ENCODE peak calls at places on chromosome 18, in nine cellular contexts. One of them, this sample, is unnamed. For H3K4me1, the result is how much of the 10 kb centered on the place peaks cover.

GRCh38 chr18:43422483-43422882 is 145.2 kb upstream of the SYT4 start:
- DNase-seq in A549: peak
- DNase-seq in heart right ventricle: no peak
- DNase-seq in GM23338: peak
- DNase-seq in right lobe of liver: no peak
- DNase-seq in HCT116: no peak
- DNase-seq in PC-9: no peak
- DNase-seq in Peyer's patch: no peak
- DNase-seq in neural progenitor cell: peak
- DNase-seq in this sample: no peak

GRCh38 chr18:58432050-58432727 is 196.7 kb downstream of the ALPK2 start:
- DNase-seq in A549: no peak
- DNase-seq in heart right ventricle: no peak
- DNase-seq in GM23338: no peak
- DNase-seq in right lobe of liver: no peak
- DNase-seq in HCT116: no peak
- DNase-seq in PC-9: no peak
- DNase-seq in Peyer's patch: no peak
- DNase-seq in neural progenitor cell: no peak
- DNase-seq in this sample: no peak

GRCh38 chr18:68676913-68677312 is 38.0 kb downstream of the TMX3 start:
- DNase-seq in A549: no peak
- DNase-seq in heart right ventricle: no peak
- DNase-seq in GM23338: no peak
- DNase-seq in right lobe of liver: no peak
- DNase-seq in HCT116: no peak
- DNase-seq in PC-9: no peak
- DNase-seq in Peyer's patch: no peak
- DNase-seq in neural progenitor cell: no peak
- DNase-seq in this sample: no peak

GRCh38 chr18:41721103-41721502 is 233.9 kb upstream of the PIK3C3 start:
- DNase-seq in A549: no peak
- DNase-seq in heart right ventricle: no peak
- DNase-seq in GM23338: no peak
- DNase-seq in right lobe of liver: no peak
- DNase-seq in HCT116: no peak
- DNase-seq in PC-9: no peak
- DNase-seq in Peyer's patch: no peak
- DNase-seq in neural progenitor cell: peak
- DNase-seq in this sample: no peak

GRCh38 chr18:7305416-7305815 is 74.5 kb downstream of the LRRC30 start:
- DNase-seq in A549: no peak
- DNase-seq in heart right ventricle: no peak
- DNase-seq in GM23338: no peak
- DNase-seq in right lobe of liver: no peak
- DNase-seq in HCT116: no peak
- DNase-seq in PC-9: no peak
- DNase-seq in Peyer's patch: no peak
- DNase-seq in neural progenitor cell: no peak
- DNase-seq in this sample: no peak

GRCh38 chr18:43661570-43661969 is 384.3 kb upstream of the SYT4 start:
- DNase-seq in A549: peak
- DNase-seq in heart right ventricle: no peak
- DNase-seq in GM23338: peak
- DNase-seq in right lobe of liver: no peak
- DNase-seq in HCT116: no peak
- DNase-seq in PC-9: peak
- DNase-seq in Peyer's patch: no peak
- DNase-seq in neural progenitor cell: peak
- DNase-seq in this sample: no peak

GRCh38 chr18:75223687-75224347 is 13.2 kb downstream of the TSHZ1 start:
- DNase-seq in A549: no peak
- DNase-seq in heart right ventricle: no peak
- DNase-seq in GM23338: no peak
- DNase-seq in right lobe of liver: no peak
- DNase-seq in HCT116: no peak
- DNase-seq in PC-9: no peak
- DNase-seq in Peyer's patch: no peak
- DNase-seq in neural progenitor cell: no peak
- DNase-seq in this sample: no peak

GRCh38 chr18:57048351-57048750 is 98.5 kb upstream of the BOD1L2 start:
- DNase-seq in A549: no peak
- DNase-seq in heart right ventricle: no peak
- DNase-seq in GM23338: peak
- DNase-seq in right lobe of liver: no peak
- DNase-seq in HCT116: no peak
- DNase-seq in PC-9: no peak
- DNase-seq in Peyer's patch: no peak
- DNase-seq in neural progenitor cell: no peak
- DNase-seq in this sample: no peak

GRCh38 chr18:43570593-43570992 is 293.3 kb upstream of the SYT4 start:
- DNase-seq in A549: no peak
- DNase-seq in heart right ventricle: no peak
- DNase-seq in GM23338: peak
- DNase-seq in right lobe of liver: no peak
- DNase-seq in HCT116: no peak
- DNase-seq in PC-9: no peak
- DNase-seq in Peyer's patch: no peak
- DNase-seq in neural progenitor cell: no peak
- DNase-seq in this sample: no peak

GRCh38 chr18:58785171-58785805 is 79.4 kb upstream of the ZNF532 start:
- DNase-seq in A549: peak
- DNase-seq in heart right ventricle: no peak
- DNase-seq in GM23338: no peak
- DNase-seq in right lobe of liver: no peak
- DNase-seq in HCT116: peak
- DNase-seq in PC-9: peak
- DNase-seq in Peyer's patch: no peak
- DNase-seq in neural progenitor cell: no peak
- DNase-seq in this sample: no peak

GRCh38 chr18:46856975-46857374 is 60.3 kb downstream of the PIAS2 start:
- DNase-seq in A549: no peak
- DNase-seq in heart right ventricle: no peak
- DNase-seq in GM23338: no peak
- DNase-seq in right lobe of liver: no peak
- DNase-seq in HCT116: peak
- DNase-seq in PC-9: no peak
- DNase-seq in Peyer's patch: no peak
- DNase-seq in neural progenitor cell: no peak
- DNase-seq in this sample: no peak

GRCh38 chr18:35489913-35490490 is 7.8 kb downstream of the INO80C start:
- DNase-seq in A549: no peak
- DNase-seq in heart right ventricle: peak
- DNase-seq in GM23338: no peak
- DNase-seq in right lobe of liver: no peak
- DNase-seq in HCT116: no peak
- DNase-seq in PC-9: no peak
- DNase-seq in Peyer's patch: no peak
- DNase-seq in neural progenitor cell: no peak
- DNase-seq in this sample: no peak

GRCh38 chr18:35495821-35496368 is 1.9 kb downstream of the INO80C start:
- DNase-seq in A549: no peak
- DNase-seq in heart right ventricle: no peak
- DNase-seq in GM23338: no peak
- DNase-seq in right lobe of liver: no peak
- DNase-seq in HCT116: no peak
- DNase-seq in PC-9: no peak
- DNase-seq in Peyer's patch: no peak
- DNase-seq in neural progenitor cell: no peak
- DNase-seq in this sample: no peak

GRCh38 chr18:35491689-35492077 is 6.1 kb downstream of the INO80C start:
- DNase-seq in A549: no peak
- DNase-seq in heart right ventricle: no peak
- DNase-seq in GM23338: peak
- DNase-seq in right lobe of liver: no peak
- DNase-seq in HCT116: no peak
- DNase-seq in PC-9: no peak
- DNase-seq in Peyer's patch: no peak
- DNase-seq in neural progenitor cell: peak
- DNase-seq in this sample: no peak

GRCh38 chr18:35494281-35494825 is 3.4 kb downstream of the INO80C start:
- DNase-seq in A549: no peak
- DNase-seq in heart right ventricle: no peak
- DNase-seq in GM23338: peak
- DNase-seq in right lobe of liver: no peak
- DNase-seq in HCT116: no peak
- DNase-seq in PC-9: no peak
- DNase-seq in Peyer's patch: no peak
- DNase-seq in neural progenitor cell: no peak
- DNase-seq in this sample: no peak

GRCh38 chr18:35490894-35491688 is 6.7 kb downstream of the INO80C start:
- DNase-seq in A549: no peak
- DNase-seq in heart right ventricle: no peak
- DNase-seq in GM23338: peak
- DNase-seq in right lobe of liver: no peak
- DNase-seq in HCT116: no peak
- DNase-seq in PC-9: no peak
- DNase-seq in Peyer's patch: no peak
- DNase-seq in neural progenitor cell: peak
- DNase-seq in this sample: no peak
- H3K4me3 ChIP-seq in A549: no peak
- H3K4me3 ChIP-seq in heart right ventricle: no peak
- H3K4me3 ChIP-seq in GM23338: peak
- H3K4me3 ChIP-seq in right lobe of liver: no peak
- H3K4me3 ChIP-seq in HCT116: no peak
- H3K4me3 ChIP-seq in PC-9: no peak
- H3K4me3 ChIP-seq in Peyer's patch: no peak
- H3K4me3 ChIP-seq in neural progenitor cell: no peak
- H3K4me3 ChIP-seq in this sample: no peak

GRCh38 chr18:23631312-23631711 is 31.4 kb downstream of the ANKRD29 start:
- DNase-seq in A549: no peak
- DNase-seq in heart right ventricle: no peak
- DNase-seq in GM23338: no peak
- DNase-seq in right lobe of liver: no peak
- DNase-seq in HCT116: no peak
- DNase-seq in PC-9: no peak
- DNase-seq in Peyer's patch: no peak
- DNase-seq in neural progenitor cell: no peak
- DNase-seq in this sample: no peak
- H3K4me1 ChIP-seq in A549: half or more
- H3K4me1 ChIP-seq in heart right ventricle: under half
- H3K4me1 ChIP-seq in GM23338: under half
- H3K4me1 ChIP-seq in right lobe of liver: under half
- H3K4me1 ChIP-seq in HCT116: half or more
- H3K4me1 ChIP-seq in PC-9: half or more
- H3K4me1 ChIP-seq in Peyer's patch: under half
- H3K4me1 ChIP-seq in neural progenitor cell: under half
- H3K4me1 ChIP-seq in this sample: under half

GRCh38 chr18:22846088-22846683 is 86.9 kb upstream of the RBBP8 start:
- DNase-seq in A549: peak
- DNase-seq in heart right ventricle: no peak
- DNase-seq in GM23338: peak
- DNase-seq in right lobe of liver: no peak
- DNase-seq in HCT116: peak
- DNase-seq in PC-9: no peak
- DNase-seq in Peyer's patch: no peak
- DNase-seq in neural progenitor cell: peak
- DNase-seq in this sample: no peak
- TF ChIP-seq CTCF in A549: peak
- TF ChIP-seq CTCF in heart right ventricle: no peak
- TF ChIP-seq CTCF in GM23338: peak
- TF ChIP-seq CTCF in right lobe of liver: peak
- TF ChIP-seq CTCF in HCT116: peak
- TF ChIP-seq CTCF in PC-9: peak
- TF ChIP-seq CTCF in Peyer's patch: no peak
- TF ChIP-seq CTCF in neural progenitor cell: peak
- TF ChIP-seq CTCF in this sample: no peak

GRCh38 chr18:67354692-67355091 is 161.8 kb downstream of the DSEL start:
- DNase-seq in A549: no peak
- DNase-seq in heart right ventricle: no peak
- DNase-seq in GM23338: no peak
- DNase-seq in right lobe of liver: no peak
- DNase-seq in HCT116: no peak
- DNase-seq in PC-9: no peak
- DNase-seq in Peyer's patch: no peak
- DNase-seq in neural progenitor cell: no peak
- DNase-seq in this sample: no peak

GRCh38 chr18:67358947-67359346 is 157.6 kb downstream of the DSEL start:
- DNase-seq in A549: no peak
- DNase-seq in heart right ventricle: no peak
- DNase-seq in GM23338: no peak
- DNase-seq in right lobe of liver: no peak
- DNase-seq in HCT116: no peak
- DNase-seq in PC-9: no peak
- DNase-seq in Peyer's patch: no peak
- DNase-seq in neural progenitor cell: no peak
- DNase-seq in this sample: no peak

GRCh38 chr18:67362906-67363305 is 153.6 kb downstream of the DSEL start:
- DNase-seq in A549: no peak
- DNase-seq in heart right ventricle: no peak
- DNase-seq in GM23338: no peak
- DNase-seq in right lobe of liver: no peak
- DNase-seq in HCT116: no peak
- DNase-seq in PC-9: no peak
- DNase-seq in Peyer's patch: no peak
- DNase-seq in neural progenitor cell: no peak
- DNase-seq in this sample: no peak

GRCh38 chr18:67363694-67364093 is 152.8 kb downstream of the DSEL start:
- DNase-seq in A549: no peak
- DNase-seq in heart right ventricle: no peak
- DNase-seq in GM23338: no peak
- DNase-seq in right lobe of liver: no peak
- DNase-seq in HCT116: no peak
- DNase-seq in PC-9: no peak
- DNase-seq in Peyer's patch: no peak
- DNase-seq in neural progenitor cell: no peak
- DNase-seq in this sample: no peak

DNA sequence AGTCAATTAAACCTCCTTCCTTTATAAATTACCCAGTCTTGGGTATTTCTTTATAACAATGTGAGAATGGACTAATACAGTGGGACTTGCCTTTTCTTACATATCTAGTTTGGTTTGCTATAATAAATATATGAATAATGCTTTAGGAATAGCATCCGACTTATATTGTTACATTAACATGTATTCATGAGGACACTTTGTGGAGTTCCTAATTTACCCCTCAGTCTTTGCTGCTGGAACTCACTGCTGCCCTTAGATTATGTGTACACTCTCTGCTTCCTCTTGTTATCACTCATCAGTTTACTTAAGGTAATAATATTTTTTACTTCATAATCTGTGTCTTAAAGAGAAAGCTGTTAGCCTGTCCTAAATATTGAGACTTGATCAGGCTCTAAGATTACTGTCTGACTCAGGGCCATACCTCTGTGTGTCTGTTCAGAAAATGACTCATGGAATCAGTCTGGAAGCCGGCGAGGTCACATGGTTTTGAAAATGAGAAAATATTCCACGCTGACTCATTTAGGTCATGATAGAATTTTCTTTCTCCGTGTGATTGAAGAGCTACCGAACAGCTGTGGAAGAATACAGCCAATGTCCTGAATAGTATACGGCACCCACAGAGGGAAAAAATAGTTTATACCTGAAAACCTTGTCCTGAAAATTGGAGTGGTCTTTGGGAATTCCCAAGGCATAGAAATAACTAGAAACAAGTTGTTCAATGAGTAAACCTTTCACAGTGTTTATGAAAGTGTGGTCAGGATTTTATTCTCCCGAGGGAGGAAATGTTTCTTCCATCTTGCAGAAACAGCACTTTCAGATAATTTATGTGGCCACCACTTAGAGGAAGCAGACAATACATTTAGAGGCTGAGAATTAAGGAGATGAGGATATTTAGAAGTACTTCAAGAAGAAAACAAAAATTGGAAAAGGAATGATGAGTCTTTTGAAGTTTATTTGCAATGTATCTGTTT is 156.4 kb downstream of the DSEL start:
- DNase-seq in A549: peak
- DNase-seq in heart right ventricle: peak
- DNase-seq in GM23338: no peak
- DNase-seq in right lobe of liver: no peak
- DNase-seq in HCT116: no peak
- DNase-seq in PC-9: peak
- DNase-seq in Peyer's patch: no peak
- DNase-seq in neural progenitor cell: no peak
- DNase-seq in this sample: no peak
- H3K4me3 ChIP-seq in A549: peak
- H3K4me3 ChIP-seq in heart right ventricle: peak
- H3K4me3 ChIP-seq in GM23338: no peak
- H3K4me3 ChIP-seq in right lobe of liver: no peak
- H3K4me3 ChIP-seq in HCT116: no peak
- H3K4me3 ChIP-seq in PC-9: peak
- H3K4me3 ChIP-seq in Peyer's patch: no peak
- H3K4me3 ChIP-seq in neural progenitor cell: no peak
- H3K4me3 ChIP-seq in this sample: no peak